ENCODE peak calls at places on chromosomes 2 and 18, in four cellular contexts. N is body of pancreas; M is CD4-positive, CD25-positive, alpha-beta regulatory T cell; S is naive thymus-derived CD4-positive, alpha-beta T cell. C is an unnamed sample.

GRCh38 chr2:216215991-216216390 is 106.8 kb downstream of the XRCC5 start:
- DNase-seq in M (no peak), S (no peak), N (no peak), C (no peak)

GRCh38 chr2:40625849-40626248 is 174.0 kb upstream of the SLC8A1 start:
- DNase-seq in S (no peak), M (no peak), N (no peak), C (no peak)

GRCh38 chr2:10919776-10920606 is 8.3 kb downstream of the KCNF1 start:
- DNase-seq in N (no peak), S (no peak), M (no peak), C (no peak)

GRCh38 chr2:100857915-100858314 is 38.0 kb downstream of the NPAS2 start:
- DNase-seq in S (no peak), M (no peak), N (no peak), C (no peak)

GRCh38 chr2:42214669-42215068 is 45.5 kb downstream of the EML4 start:
- DNase-seq in M (no peak), N (no peak), S (no peak), C (no peak)

GRCh38 chr2:6310186-6310909 is 555.4 kb downstream of the CMPK2 start:
- DNase-seq in S (no peak), M (no peak), N (no peak), C (no peak)

GRCh38 chr18:47953471-47953931 is 23.0 kb upstream of the SMAD2 start:
- DNase-seq in N (no peak), M (no peak), S (peak; percentile 15), C (no peak)

GRCh38 chr18:54961016-54961423 is 1.8 kb upstream of the CCDC68 start:
- DNase-seq in M (no peak), S (no peak), N (no peak), C (no peak)

GRCh38 chr2:98348066-98348561 is 1.9 kb downstream of the CNGA3 start:
- DNase-seq in N (no peak), S (no peak), M (no peak), C (peak; percentile 20)

GRCh38 chr2:69482471-69482870 is 45.2 kb upstream of the NFU1 start:
- DNase-seq in N (no peak), M (no peak), S (no peak), C (no peak)

GRCh38 chr18:10230072-10230471 is 224.4 kb upstream of the APCDD1 start:
- DNase-seq in N (no peak), S (no peak), M (no peak), C (no peak)

GRCh38 chr18:41395695-41396094 is 559.3 kb upstream of the PIK3C3 start:
- DNase-seq in M (no peak), S (no peak), N (no peak), C (no peak)

GRCh38 chr2:102412199-102412598 is 10.8 kb upstream of the IL18RAP start:
- DNase-seq in N (no peak), S (no peak), M (no peak), C (no peak)

GRCh38 chr18:49151482-49151881 is 200.7 kb upstream of the SMAD7 start:
- DNase-seq in S (no peak), M (no peak), N (no peak), C (peak; percentile 93)

GRCh38 chr2:192010073-192010472 is 163.2 kb upstream of the CAVIN2 start:
- DNase-seq in S (no peak), N (no peak), M (no peak), C (no peak)

GRCh38 chr2:239106971-239107370 is 259.1 kb downstream of the TWIST2 start:
- DNase-seq in M (no peak), S (no peak), N (no peak), C (no peak)

GRCh38 chr2:120617055-120617454 is 118.6 kb upstream of the GLI2 start:
- DNase-seq in S (no peak), M (no peak), N (no peak), C (no peak)

GRCh38 chr2:183037660-183038340 is 457 bp downstream of the NCKAP1 start:
- DNase-seq in M (no peak), N (no peak), S (no peak), C (peak; percentile 59)

GRCh38 chr2:126643431-126643830 is 12.5 kb upstream of the GYPC start:
- DNase-seq in M (no peak), N (no peak), S (no peak), C (no peak)

GRCh38 chr2:237689569-237690131 is 62.3 kb downstream of the LRRFIP1 start:
- DNase-seq in N (no peak), M (no peak), S (no peak), C (no peak)

GRCh38 chr18:38262666-38263065 is 697.1 kb upstream of the CELF4 start:
- DNase-seq in N (no peak), M (no peak), S (no peak), C (no peak)

GRCh38 chr2:151032741-151033152 is 228.9 kb downstream of the RBM43 start:
- DNase-seq in M (no peak), N (no peak), S (no peak), C (no peak)

GRCh38 chr2:60530660-60531276 is 22.7 kb downstream of the BCL11A start:
- DNase-seq in S (no peak), M (no peak), N (peak; percentile 93), C (peak; percentile 92)

GRCh38 chr2:205654878-205655601 is 27.3 kb upstream of the NRP2 start:
- DNase-seq in M (no peak), S (no peak), N (no peak), C (no peak)

DNA sequence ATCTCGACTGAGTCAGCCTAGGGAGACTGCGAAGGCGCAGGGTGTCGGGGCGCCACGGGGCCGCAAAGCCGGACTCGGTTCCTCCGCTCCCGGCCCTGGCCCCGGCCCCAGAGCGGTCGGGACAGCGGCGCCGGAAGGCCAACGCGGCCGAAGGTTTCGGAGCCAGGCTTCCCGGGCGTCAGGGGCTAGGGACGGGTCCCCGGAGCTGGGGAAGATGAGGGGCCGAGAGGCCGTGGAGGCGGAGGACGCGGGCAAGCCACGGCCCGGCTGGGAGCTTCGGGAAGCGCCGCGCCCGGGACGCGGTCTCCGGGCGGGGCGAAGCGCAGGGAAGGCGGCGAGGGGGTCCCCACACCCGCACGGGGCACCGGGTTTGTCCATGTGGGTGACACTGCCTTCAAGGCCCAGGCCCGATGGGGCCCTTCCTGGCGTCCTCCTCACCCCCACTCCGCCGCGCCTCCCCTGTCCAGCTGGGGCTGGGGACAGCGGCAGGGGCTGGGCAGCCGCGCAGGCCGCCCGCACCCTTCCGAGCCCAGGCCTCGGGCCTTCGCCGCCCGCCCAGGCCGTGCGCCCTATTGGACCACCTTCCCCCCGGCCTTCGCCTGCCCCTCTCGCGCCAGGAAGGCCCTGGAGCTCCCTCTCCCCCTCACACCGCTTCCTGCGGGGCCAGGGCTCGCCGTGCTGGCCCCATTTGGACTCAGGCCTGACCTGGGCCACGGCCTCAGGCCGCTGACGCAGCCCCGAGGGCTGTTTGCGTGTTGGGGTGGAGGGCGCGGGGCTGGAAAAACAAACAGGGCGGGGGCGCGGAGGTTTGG is 12.6 kb upstream of the SIX3 start:
- DNase-seq in N (no peak), S (no peak), M (no peak), C (no peak)
- H3K4me3 ChIP-seq in N (no peak overlapping the region), S (no peak overlapping the region), M (no peak overlapping the region), C (no peak overlapping the region)

GRCh38 chr2:96532641-96533291 is 3.8 kb upstream of the ARID5A start:
- DNase-seq in M (no peak), N (no peak), S (no peak), C (no peak)

GRCh38 chr2:96531872-96532505 is 4.6 kb upstream of the ARID5A start:
- DNase-seq in S (peak; percentile 90), N (peak; percentile 85), M (peak; percentile 77), C (peak; percentile 94)

GRCh38 chr2:96534701-96535181 is 1.8 kb upstream of the ARID5A start:
- DNase-seq in N (no peak), M (no peak), S (no peak), C (no peak)

GRCh38 chr2:96534131-96534530 is 2.4 kb upstream of the ARID5A start:
- DNase-seq in S (no peak), M (no peak), N (no peak), C (no peak)

GRCh38 chr2:96533292-96534073 is 3.1 kb upstream of the ARID5A start:
- DNase-seq in M (no peak), S (no peak), N (no peak), C (peak; percentile 38)
- H3K4me1 ChIP-seq in M (peaks cover 31% of the 10 kb centered on the region), S (peaks cover 24% of the 10 kb centered on the region), N (peaks cover 29% of the 10 kb centered on the region), C (peaks cover 22% of the 10 kb centered on the region)

GRCh38 chr18:71075147-71075546 is 786.3 kb downstream of the SOCS6 start:
- DNase-seq in N (no peak), S (no peak), M (no peak), C (no peak)
- H3K9me3 ChIP-seq in N (no peaks in the 10 kb centered on the region), S (no peaks in the 10 kb centered on the region), M (no peaks in the 10 kb centered on the region), C (no peaks in the 10 kb centered on the region)

DNA sequence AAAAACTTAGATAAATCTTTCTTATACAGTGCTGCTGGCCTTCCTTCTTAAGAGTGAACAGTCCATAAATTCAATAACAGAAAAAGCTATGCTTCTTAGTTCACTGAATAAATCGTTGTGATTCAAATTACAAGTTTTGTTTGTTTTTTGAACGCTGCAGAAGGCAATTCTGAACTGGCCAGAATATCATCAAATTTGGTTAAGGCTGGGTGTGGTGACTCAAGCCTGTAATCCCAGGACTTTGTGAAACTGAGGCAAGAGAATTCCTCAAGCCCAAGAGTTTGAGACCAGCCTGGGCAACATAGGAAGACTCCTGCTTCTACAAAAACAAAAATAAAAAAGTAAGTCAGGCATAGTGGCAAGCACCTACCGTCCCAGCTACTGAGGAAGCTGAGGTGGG is 111.2 kb upstream of the SLC39A10 start:
- DNase-seq in N (no peak), M (no peak), S (no peak), C (no peak)
- H3K4me3 ChIP-seq in N (no peak overlapping the region), M (no peak overlapping the region), S (no peak overlapping the region), C (no peak overlapping the region)

DNA sequence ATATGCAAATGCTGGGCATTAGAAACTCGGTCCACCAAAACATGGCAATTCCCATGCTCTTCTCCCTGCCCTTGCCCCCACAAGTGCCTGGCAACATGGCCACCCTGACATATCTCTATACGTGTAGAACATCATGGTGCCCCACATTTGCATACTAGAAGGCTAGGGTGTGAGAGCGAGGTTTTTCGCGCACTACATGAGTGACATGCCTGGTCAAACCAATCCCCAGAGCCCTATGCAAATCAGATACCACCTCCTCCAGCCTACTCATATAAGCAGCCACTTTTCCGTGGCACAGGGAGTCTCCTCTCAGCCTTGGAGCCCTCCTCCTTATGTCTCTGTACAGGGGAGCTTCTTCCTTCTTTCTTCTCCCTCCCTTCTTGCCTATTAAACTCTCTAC is 296.1 kb upstream of the GULP1 start:
- DNase-seq in N (no peak), M (no peak), S (no peak), C (no peak)
- H3K4me1 ChIP-seq in N (no peaks in the 10 kb centered on the region), M (no peaks in the 10 kb centered on the region), S (no peaks in the 10 kb centered on the region), C (no peaks in the 10 kb centered on the region)

DNA sequence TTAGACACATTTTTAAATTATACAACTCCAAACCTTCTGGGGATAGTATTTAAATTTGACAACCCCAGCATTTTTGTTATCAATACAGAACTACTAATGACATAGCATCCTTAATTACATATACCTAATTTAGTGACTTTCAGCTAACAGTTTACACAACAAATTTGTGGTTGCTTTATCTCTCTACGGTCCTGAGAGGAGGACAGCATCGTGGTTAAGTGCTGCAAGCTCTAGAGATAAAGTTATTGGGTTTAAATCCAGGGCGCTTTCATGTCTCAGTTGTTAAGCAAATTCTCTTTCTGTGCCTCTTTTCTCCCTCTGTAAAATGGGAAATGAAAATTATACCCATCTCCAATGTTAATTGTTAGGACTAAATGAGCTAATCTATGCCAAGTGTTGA is 129.3 kb downstream of the METTL4 start:
- DNase-seq in S (no peak), M (no peak), N (no peak), C (no peak)
- H3K9me3 ChIP-seq in S (no peaks in the 10 kb centered on the region), M (no peaks in the 10 kb centered on the region), N (no peaks in the 10 kb centered on the region), C (no peaks in the 10 kb centered on the region)